ENCODE peak calls at places on chromosome 5, in ten cellular contexts. N is CD8-positive, alpha-beta T cell; K is fibroblast of lung; H is Jurkat, Clone E6-1; S is aorta; U is fibroblast of pulmonary artery; M is A549; Z is cardiac fibroblast; R is PC-9; Q is right cardiac atrium. D is an unnamed sample.

GRCh38 chr5:172773481-172774469 is 2.8 kb upstream of the DUSP1 start:
- DNase-seq in N (no peak), K (peak; percentile 69), H (no peak), S (no peak), U (peak; percentile 48), M (no peak), Z (peak; percentile 50), R (no peak), Q (no peak), D (peak; percentile 36)

GRCh38 chr5:19865336-19866087 is 122.5 kb downstream of the CDH18 start:
- DNase-seq in N (no peak), K (no peak), H (no peak), S (no peak), U (no peak), M (no peak), Z (no peak), R (no peak), Q (no peak), D (no peak)

GRCh38 chr5:38463634-38464521 is 92.6 kb downstream of the LIFR start:
- DNase-seq in N (no peak), K (peak; percentile 96), H (no peak), S (no peak), U (peak; percentile 84), M (peak; percentile 82), Z (peak; percentile 93), R (no peak), Q (no peak), D (peak; percentile 82)

GRCh38 chr5:16936150-16937022 is at the start of gene MYO10:
- DNase-seq in N (no peak), K (peak; percentile 67), H (no peak), S (peak; percentile 85), U (peak; percentile 88), M (peak; percentile 83), Z (peak; percentile 83), R (peak; percentile 72), Q (peak; percentile 92), D (peak; percentile 95)

GRCh38 chr5:1380011-1380817 is 35.3 kb upstream of the CLPTM1L start:
- DNase-seq in N (peak; percentile 80), K (peak; percentile 12), H (no peak), S (no peak), U (peak; percentile 56), M (peak; percentile 78), Z (peak; percentile 47), R (no peak), Q (peak; percentile 81), D (peak; percentile 24)

GRCh38 chr5:177434942-177435738 is 8.7 kb downstream of the GRK6 start:
- DNase-seq in N (no peak), K (no peak), H (no peak), S (no peak), U (no peak), M (no peak), Z (no peak), R (no peak), Q (peak; percentile 36), D (no peak)

GRCh38 chr5:29811914-29812679 is 1381.4 kb upstream of the CDH6 start:
- DNase-seq in N (no peak), K (no peak), H (no peak), S (no peak), U (no peak), M (peak; percentile 64), Z (no peak), R (no peak), Q (no peak), D (no peak)

GRCh38 chr5:154133591-154133990 is 56.9 kb upstream of the GALNT10 start:
- DNase-seq in N (no peak), K (no peak), H (no peak), S (no peak), U (no peak), M (no peak), Z (no peak), R (no peak), Q (no peak), D (no peak)

GRCh38 chr5:372911-373709 is 51.6 kb downstream of the AHRR start:
- DNase-seq in N (peak; percentile 51), K (peak; percentile 40), H (no peak), S (peak; percentile 45), U (peak; percentile 14), M (no peak), Z (no peak), R (no peak), Q (no peak), D (no peak)
- H3K4me3 ChIP-seq in N (no peak overlapping the region), K (no peak overlapping the region), H (peak overlapping the region; percentile 29), S (no peak overlapping the region), U (no peak overlapping the region), M (peak overlapping the region; percentile 79), Z (no peak overlapping the region), R (no peak overlapping the region), Q (peak overlapping the region; percentile 41), D (peak overlapping the region; percentile 71)

GRCh38 chr5:168317096-168317520 is 25.7 kb downstream of the WWC1 start:
- DNase-seq in N (no peak), K (no peak), H (no peak), S (no peak), U (no peak), M (no peak), Z (no peak), R (no peak), Q (peak; percentile 55), D (no peak)

GRCh38 chr5:168315416-168315990 is 24.1 kb downstream of the WWC1 start:
- DNase-seq in N (no peak), K (no peak), H (no peak), S (no peak), U (no peak), M (no peak), Z (no peak), R (no peak), Q (no peak), D (no peak)

GRCh38 chr5:168317521-168318147 is 26.2 kb downstream of the WWC1 start:
- DNase-seq in N (no peak), K (peak; percentile 98), H (no peak), S (no peak), U (peak; percentile 98), M (peak; percentile 98), Z (peak; percentile 90), R (peak; percentile 96), Q (no peak), D (peak; percentile 62)

GRCh38 chr5:168314735-168315411 is 23.4 kb downstream of the WWC1 start:
- DNase-seq in N (no peak), K (peak; percentile 97), H (no peak), S (no peak), U (peak; percentile 84), M (peak; percentile 98), Z (peak; percentile 84), R (peak; percentile 95), Q (no peak), D (peak; percentile 53)

GRCh38 chr5:168315991-168316578 is 24.6 kb downstream of the WWC1 start:
- DNase-seq in N (no peak), K (no peak), H (no peak), S (no peak), U (no peak), M (no peak), Z (no peak), R (peak; percentile 96), Q (no peak), D (no peak)
- H3K4me3 ChIP-seq in N (no peak overlapping the region), K (no peak overlapping the region), H (no peak overlapping the region), S (no peak overlapping the region), U (no peak overlapping the region), M (peak overlapping the region; percentile 2), Z (no peak overlapping the region), R (peak overlapping the region; percentile 33), Q (no peak overlapping the region), D (no peak overlapping the region)

DNA sequence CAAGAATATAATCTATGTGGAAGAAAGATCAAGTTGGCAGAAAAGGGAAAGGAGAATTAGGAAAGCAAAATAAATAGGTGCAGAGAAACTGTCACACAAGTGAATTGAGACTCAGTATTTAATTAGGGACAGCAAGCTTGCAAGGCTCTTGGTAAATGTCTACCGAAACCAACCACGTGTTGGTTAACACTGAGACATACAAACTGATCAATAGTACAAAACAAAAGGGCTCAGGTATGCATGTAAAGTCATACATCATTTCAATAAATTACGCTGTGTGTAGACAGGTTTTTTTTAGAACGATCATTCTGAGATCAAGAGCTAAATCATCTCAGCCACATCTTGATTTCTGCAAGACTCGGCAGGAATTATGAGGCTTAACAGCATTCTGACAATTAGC is 225.4 kb downstream of the EBF1 start:
- DNase-seq in N (no peak), K (no peak), H (no peak), S (no peak), U (no peak), M (no peak), Z (no peak), R (no peak), Q (no peak), D (no peak)
- H3K4me3 ChIP-seq in N (no peak overlapping the region), K (no peak overlapping the region), H (no peak overlapping the region), S (no peak overlapping the region), U (no peak overlapping the region), M (no peak overlapping the region), Z (no peak overlapping the region), R (no peak overlapping the region), Q (no peak overlapping the region), D (no peak overlapping the region)

GRCh38 chr5:73484511-73484910 is 13.7 kb upstream of the BTF3 start:
- DNase-seq in N (no peak), K (no peak), H (no peak), S (no peak), U (no peak), M (no peak), Z (no peak), R (no peak), Q (no peak), D (no peak)

GRCh38 chr5:73487815-73488214 is 10.4 kb upstream of the BTF3 start:
- DNase-seq in N (no peak), K (no peak), H (no peak), S (no peak), U (no peak), M (no peak), Z (no peak), R (no peak), Q (no peak), D (no peak)

GRCh38 chr5:73485715-73486114 is 12.5 kb upstream of the BTF3 start:
- DNase-seq in N (no peak), K (peak; percentile 74), H (no peak), S (no peak), U (no peak), M (no peak), Z (peak; percentile 7), R (no peak), Q (no peak), D (peak; percentile 33)

GRCh38 chr5:73488806-73489205 is 9.4 kb upstream of the BTF3 start:
- DNase-seq in N (no peak), K (no peak), H (no peak), S (no peak), U (no peak), M (no peak), Z (no peak), R (no peak), Q (no peak), D (no peak)

DNA sequence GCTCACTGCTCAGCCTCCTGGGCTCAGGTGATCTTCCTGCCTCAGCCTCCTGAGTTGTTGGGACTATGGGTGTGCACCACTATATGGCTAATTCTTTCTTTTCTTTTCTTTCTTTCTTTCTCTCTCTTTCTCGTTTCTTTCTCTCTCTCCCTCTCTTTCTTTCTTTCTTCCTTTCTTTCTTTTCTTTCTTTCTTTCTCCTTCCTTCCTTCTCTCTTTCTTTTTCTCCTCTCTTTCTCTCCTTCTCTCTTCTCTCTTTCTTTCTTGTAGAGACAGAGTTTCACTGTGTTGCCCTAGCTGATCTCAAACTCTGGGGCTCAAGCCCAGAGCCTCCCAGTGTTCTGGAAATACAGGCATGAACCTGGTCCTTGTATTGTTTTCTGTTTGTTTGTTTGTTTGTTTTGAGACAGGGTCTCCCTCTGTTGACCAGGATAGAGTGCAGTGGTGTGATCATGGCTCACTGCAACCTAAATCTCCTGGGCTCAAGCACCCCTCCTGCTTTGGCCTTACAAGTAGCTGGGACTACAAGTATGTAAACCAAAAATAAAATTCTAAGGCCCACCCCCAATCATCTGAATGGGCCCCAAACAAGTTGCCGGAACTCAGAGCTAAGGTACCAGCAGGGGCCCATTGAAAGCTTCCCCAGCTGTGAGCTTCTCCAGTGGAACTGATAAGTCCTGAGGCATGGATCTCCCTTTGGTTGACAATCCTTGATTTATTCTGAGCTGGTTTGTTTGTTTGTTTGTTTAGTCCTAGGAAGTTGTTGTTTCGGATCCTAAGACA is 11.9 kb upstream of the BTF3 start:
- DNase-seq in N (no peak), K (no peak), H (no peak), S (no peak), U (no peak), M (no peak), Z (no peak), R (no peak), Q (no peak), D (no peak)
- H3K4me3 ChIP-seq in N (no peak overlapping the region), K (no peak overlapping the region), H (no peak overlapping the region), S (no peak overlapping the region), U (no peak overlapping the region), M (no peak overlapping the region), Z (no peak overlapping the region), R (no peak overlapping the region), Q (no peak overlapping the region), D (no peak overlapping the region)